ENCODE peak calls at places on chromosomes 5 and 9, in nine cellular contexts. One of them, this sample, is unnamed.

GRCh38 chr5:125113328-125113727 is 366.9 kb upstream of the ZNF608 start:
- DNase-seq in stomach: no peak
- DNase-seq in tibial nerve: no peak
- DNase-seq in IMR-90: no peak
- DNase-seq in testis: no peak
- DNase-seq in uterus: no peak
- DNase-seq in thyroid gland: no peak
- DNase-seq in body of pancreas: no peak
- DNase-seq in esophagus squamous epithelium: no peak
- DNase-seq in this sample: no peak

GRCh38 chr5:160747963-160748362 is 104.0 kb downstream of the ATP10B start:
- DNase-seq in stomach: no peak
- DNase-seq in tibial nerve: no peak
- DNase-seq in IMR-90: no peak
- DNase-seq in testis: no peak
- DNase-seq in uterus: no peak
- DNase-seq in thyroid gland: no peak
- DNase-seq in body of pancreas: no peak
- DNase-seq in esophagus squamous epithelium: no peak
- DNase-seq in this sample: no peak

GRCh38 chr9:131545786-131546335 is 538 bp downstream of the PRRT1B start:
- DNase-seq in stomach: no peak
- DNase-seq in tibial nerve: no peak
- DNase-seq in IMR-90: no peak
- DNase-seq in testis: no peak
- DNase-seq in uterus: no peak
- DNase-seq in thyroid gland: no peak
- DNase-seq in body of pancreas: no peak
- DNase-seq in esophagus squamous epithelium: no peak
- DNase-seq in this sample: no peak

GRCh38 chr9:19618816-19619215 is 170.0 kb downstream of the SLC24A2 start:
- DNase-seq in stomach: no peak
- DNase-seq in tibial nerve: no peak
- DNase-seq in IMR-90: no peak
- DNase-seq in testis: no peak
- DNase-seq in uterus: no peak
- DNase-seq in thyroid gland: no peak
- DNase-seq in body of pancreas: no peak
- DNase-seq in esophagus squamous epithelium: no peak
- DNase-seq in this sample: no peak

GRCh38 chr9:20447291-20447690 is 175.0 kb downstream of the MLLT3 start:
- DNase-seq in stomach: no peak
- DNase-seq in tibial nerve: no peak
- DNase-seq in IMR-90: no peak
- DNase-seq in testis: no peak
- DNase-seq in uterus: no peak
- DNase-seq in thyroid gland: no peak
- DNase-seq in body of pancreas: no peak
- DNase-seq in esophagus squamous epithelium: no peak
- DNase-seq in this sample: no peak

GRCh38 chr9:37174247-37174646 is 53.9 kb downstream of the ZCCHC7 start:
- DNase-seq in stomach: no peak
- DNase-seq in tibial nerve: no peak
- DNase-seq in IMR-90: peak; percentile 81
- DNase-seq in testis: no peak
- DNase-seq in uterus: no peak
- DNase-seq in thyroid gland: no peak
- DNase-seq in body of pancreas: no peak
- DNase-seq in esophagus squamous epithelium: no peak
- DNase-seq in this sample: no peak

GRCh38 chr9:114893221-114893620 is 37.2 kb downstream of the TNFSF8 start:
- DNase-seq in stomach: no peak
- DNase-seq in tibial nerve: no peak
- DNase-seq in IMR-90: no peak
- DNase-seq in testis: no peak
- DNase-seq in uterus: no peak
- DNase-seq in thyroid gland: no peak
- DNase-seq in body of pancreas: no peak
- DNase-seq in esophagus squamous epithelium: no peak
- DNase-seq in this sample: no peak

GRCh38 chr9:124045076-124045829 is 33.7 kb downstream of the LHX2 start:
- DNase-seq in stomach: peak; percentile 51
- DNase-seq in tibial nerve: no peak
- DNase-seq in IMR-90: peak; percentile 22
- DNase-seq in testis: peak; percentile 77
- DNase-seq in uterus: peak; percentile 47
- DNase-seq in thyroid gland: peak; percentile 35
- DNase-seq in body of pancreas: peak; percentile 41
- DNase-seq in esophagus squamous epithelium: no peak
- DNase-seq in this sample: peak; percentile 74

GRCh38 chr9:31629292-31629691 is 755.2 kb upstream of the ACO1 start:
- DNase-seq in stomach: no peak
- DNase-seq in tibial nerve: no peak
- DNase-seq in IMR-90: no peak
- DNase-seq in testis: no peak
- DNase-seq in uterus: no peak
- DNase-seq in thyroid gland: no peak
- DNase-seq in body of pancreas: no peak
- DNase-seq in esophagus squamous epithelium: no peak
- DNase-seq in this sample: no peak
- TF ChIP-seq POLR2A in stomach: no peak
- TF ChIP-seq POLR2A in tibial nerve: no peak
- TF ChIP-seq POLR2A in IMR-90: no peak
- TF ChIP-seq POLR2A in testis: no peak
- TF ChIP-seq POLR2A in uterus: no peak
- TF ChIP-seq POLR2A in thyroid gland: no peak
- TF ChIP-seq POLR2A in body of pancreas: no peak
- TF ChIP-seq POLR2A in esophagus squamous epithelium: no peak
- TF ChIP-seq POLR2A in this sample: no peak

GRCh38 chr5:95863383-95863757 is 40.8 kb upstream of the GLRX start:
- DNase-seq in stomach: no peak
- DNase-seq in tibial nerve: peak; percentile 75
- DNase-seq in IMR-90: peak; percentile 62
- DNase-seq in testis: peak; percentile 61
- DNase-seq in uterus: peak; percentile 56
- DNase-seq in thyroid gland: no peak
- DNase-seq in body of pancreas: peak; percentile 69
- DNase-seq in esophagus squamous epithelium: no peak
- DNase-seq in this sample: no peak
- TF ChIP-seq POLR2A in stomach: no peak
- TF ChIP-seq POLR2A in tibial nerve: no peak
- TF ChIP-seq POLR2A in IMR-90: no peak
- TF ChIP-seq POLR2A in testis: no peak
- TF ChIP-seq POLR2A in uterus: peak; percentile 17
- TF ChIP-seq POLR2A in thyroid gland: no peak
- TF ChIP-seq POLR2A in body of pancreas: no peak
- TF ChIP-seq POLR2A in esophagus squamous epithelium: no peak
- TF ChIP-seq POLR2A in this sample: no peak

GRCh38 chr5:180810210-180811011 is 7.8 kb upstream of the MGAT1 start:
- DNase-seq in stomach: peak; percentile 97
- DNase-seq in tibial nerve: peak; percentile 95
- DNase-seq in IMR-90: peak; percentile 90
- DNase-seq in testis: peak; percentile 98
- DNase-seq in uterus: peak; percentile 97
- DNase-seq in thyroid gland: peak; percentile 97
- DNase-seq in body of pancreas: peak; percentile 96
- DNase-seq in esophagus squamous epithelium: peak; percentile 84
- DNase-seq in this sample: peak; percentile 99
- TF ChIP-seq POLR2A in stomach: peak; percentile 13
- TF ChIP-seq POLR2A in tibial nerve: peak; percentile 85
- TF ChIP-seq POLR2A in IMR-90: peak; percentile 73
- TF ChIP-seq POLR2A in testis: peak; percentile 53
- TF ChIP-seq POLR2A in uterus: peak; percentile 82
- TF ChIP-seq POLR2A in thyroid gland: peak; percentile 19
- TF ChIP-seq POLR2A in body of pancreas: peak; percentile 74
- TF ChIP-seq POLR2A in esophagus squamous epithelium: peak; percentile 33
- TF ChIP-seq POLR2A in this sample: peak; percentile 33

GRCh38 chr5:112860929-112861637 is at the start of gene SRP19:
- DNase-seq in stomach: peak; percentile 96
- DNase-seq in tibial nerve: peak; percentile 93
- DNase-seq in IMR-90: peak; percentile 98
- DNase-seq in testis: peak; percentile 98
- DNase-seq in uterus: peak; percentile 95
- DNase-seq in thyroid gland: peak; percentile 96
- DNase-seq in body of pancreas: peak; percentile 97
- DNase-seq in esophagus squamous epithelium: peak; percentile 69
- DNase-seq in this sample: peak; percentile 97
- TF ChIP-seq POLR2A in stomach: peak; percentile 18
- TF ChIP-seq POLR2A in tibial nerve: peak; percentile 5
- TF ChIP-seq POLR2A in IMR-90: peak; percentile 85
- TF ChIP-seq POLR2A in testis: no peak
- TF ChIP-seq POLR2A in uterus: peak; percentile 20
- TF ChIP-seq POLR2A in thyroid gland: no peak
- TF ChIP-seq POLR2A in body of pancreas: peak; percentile 79
- TF ChIP-seq POLR2A in esophagus squamous epithelium: peak; percentile 56
- TF ChIP-seq POLR2A in this sample: no peak

DNA sequence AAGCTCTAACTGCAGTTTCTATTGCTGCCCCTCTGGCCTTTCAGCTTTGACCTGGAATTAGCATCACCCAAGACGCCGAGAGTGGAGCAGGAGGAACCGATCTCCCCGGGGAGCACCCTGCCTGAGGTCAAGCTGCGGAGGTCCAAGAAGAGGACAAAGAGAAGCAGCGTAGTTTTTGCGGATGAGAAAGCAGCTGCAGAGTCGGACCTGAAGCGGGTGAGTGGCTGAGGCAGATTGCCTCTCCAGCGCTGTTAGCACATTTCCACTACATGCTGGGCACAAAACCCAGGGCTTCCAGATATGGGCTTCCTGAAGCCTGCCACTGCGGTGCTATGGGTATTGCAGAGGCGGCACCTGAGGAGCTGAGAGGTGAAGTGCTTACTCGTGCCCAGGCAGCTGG is 26.8 kb upstream of the FOXI1 start:
- DNase-seq in stomach: no peak
- DNase-seq in tibial nerve: no peak
- DNase-seq in IMR-90: no peak
- DNase-seq in testis: no peak
- DNase-seq in uterus: no peak
- DNase-seq in thyroid gland: no peak
- DNase-seq in body of pancreas: no peak
- DNase-seq in esophagus squamous epithelium: no peak
- DNase-seq in this sample: no peak
- TF ChIP-seq POLR2A in stomach: no peak
- TF ChIP-seq POLR2A in tibial nerve: no peak
- TF ChIP-seq POLR2A in IMR-90: no peak
- TF ChIP-seq POLR2A in testis: no peak
- TF ChIP-seq POLR2A in uterus: no peak
- TF ChIP-seq POLR2A in thyroid gland: no peak
- TF ChIP-seq POLR2A in body of pancreas: no peak
- TF ChIP-seq POLR2A in esophagus squamous epithelium: no peak
- TF ChIP-seq POLR2A in this sample: no peak

DNA sequence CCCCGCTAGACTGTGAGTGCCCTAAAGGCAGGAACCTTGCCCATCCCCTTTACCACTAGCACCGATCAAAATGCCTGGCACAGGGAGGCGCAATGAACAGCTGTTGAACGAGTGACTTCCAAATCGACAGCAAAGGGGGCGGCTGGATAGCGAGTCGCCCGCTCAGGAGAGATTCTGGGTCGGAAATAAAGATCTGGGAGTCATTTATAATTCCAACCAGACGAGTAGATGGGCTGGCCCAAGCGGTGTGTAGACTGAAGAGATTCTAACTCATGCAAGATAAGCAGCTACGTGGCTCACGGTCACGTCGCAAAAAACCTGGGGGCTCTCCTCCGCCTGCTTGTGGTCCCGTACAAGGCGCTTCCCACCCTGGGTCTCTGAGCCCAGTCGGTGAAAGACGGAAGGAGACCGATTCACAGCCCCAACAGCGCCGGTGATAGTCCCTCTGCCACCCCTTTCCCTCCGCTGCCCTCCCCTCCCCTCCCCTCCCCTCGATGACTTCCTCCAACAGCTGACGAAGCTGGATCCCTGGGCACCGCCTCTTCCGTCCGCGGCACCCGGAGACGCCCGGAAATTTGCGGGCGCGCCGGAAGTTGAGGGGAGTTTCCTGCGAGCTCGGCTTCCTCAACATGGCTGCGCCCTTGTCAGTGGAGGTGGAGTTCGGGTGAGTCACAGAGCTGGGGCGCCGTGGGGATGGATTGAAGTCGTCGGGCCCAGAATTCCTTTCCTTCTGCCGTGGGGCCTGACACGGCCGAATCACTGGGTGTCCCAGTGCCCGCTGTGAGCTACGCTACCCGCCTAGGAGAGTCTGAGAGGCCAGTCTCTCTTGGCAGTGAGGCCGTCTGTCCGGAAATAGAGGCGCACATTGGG is at the start of gene URM1:
- DNase-seq in stomach: peak; percentile 96
- DNase-seq in tibial nerve: peak; percentile 87
- DNase-seq in IMR-90: peak; percentile 95
- DNase-seq in testis: peak; percentile 97
- DNase-seq in uterus: peak; percentile 93
- DNase-seq in thyroid gland: peak; percentile 94
- DNase-seq in body of pancreas: peak; percentile 95
- DNase-seq in esophagus squamous epithelium: peak; percentile 73
- DNase-seq in this sample: peak; percentile 99
- TF ChIP-seq POLR2A in stomach: peak; percentile 89
- TF ChIP-seq POLR2A in tibial nerve: peak; percentile 84
- TF ChIP-seq POLR2A in IMR-90: peak; percentile 89
- TF ChIP-seq POLR2A in testis: peak; percentile 85
- TF ChIP-seq POLR2A in uterus: peak; percentile 84
- TF ChIP-seq POLR2A in thyroid gland: peak; percentile 72
- TF ChIP-seq POLR2A in body of pancreas: peak; percentile 96
- TF ChIP-seq POLR2A in esophagus squamous epithelium: peak; percentile 76
- TF ChIP-seq POLR2A in this sample: peak; percentile 21

DNA sequence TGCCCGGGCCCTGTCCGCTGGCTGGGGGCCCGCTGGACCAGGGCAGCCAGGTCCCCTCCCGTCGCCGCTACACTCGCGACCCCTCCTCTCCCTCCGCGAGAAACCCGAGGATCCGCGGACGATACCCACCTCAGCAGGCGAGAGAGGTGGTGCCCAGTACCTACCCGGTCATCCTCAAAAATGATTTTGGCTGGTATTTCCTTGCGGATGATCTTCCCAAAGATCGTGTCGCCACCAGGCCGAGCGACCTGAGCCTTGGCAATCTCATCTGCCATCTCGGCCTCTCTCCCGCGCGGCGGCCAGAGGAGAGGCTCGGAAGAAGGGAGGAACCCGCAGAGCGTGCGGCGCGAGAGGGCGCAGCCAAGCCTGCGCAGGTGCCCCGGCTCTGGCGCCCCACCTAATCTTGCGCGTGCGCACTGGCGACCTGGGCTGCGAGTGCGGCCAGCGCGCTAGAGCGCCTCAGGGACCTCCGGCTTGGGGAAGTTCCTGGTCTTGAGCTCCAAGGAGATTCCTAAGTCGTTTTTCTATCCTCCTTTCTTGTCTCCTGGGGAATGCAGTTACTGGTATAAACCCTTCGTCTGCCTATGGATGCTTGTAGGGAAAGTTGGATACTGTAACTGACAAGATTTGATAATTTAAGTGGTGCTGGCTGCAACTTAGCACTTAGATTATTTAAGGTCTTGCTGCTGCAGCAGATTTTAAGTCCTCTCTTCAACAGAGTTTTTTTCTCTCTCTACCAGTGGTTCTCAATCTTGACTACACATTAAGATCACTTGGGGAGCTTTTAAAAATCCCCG is at the start of gene HINT1:
- DNase-seq in stomach: peak; percentile 96
- DNase-seq in tibial nerve: peak; percentile 82
- DNase-seq in IMR-90: peak; percentile 84
- DNase-seq in testis: peak; percentile 92
- DNase-seq in uterus: peak; percentile 88
- DNase-seq in thyroid gland: peak; percentile 94
- DNase-seq in body of pancreas: peak; percentile 92
- DNase-seq in esophagus squamous epithelium: peak; percentile 62
- DNase-seq in this sample: peak; percentile 98
- TF ChIP-seq POLR2A in stomach: peak; percentile 8
- TF ChIP-seq POLR2A in tibial nerve: peak; percentile 75
- TF ChIP-seq POLR2A in IMR-90: peak; percentile 66
- TF ChIP-seq POLR2A in testis: peak; percentile 31
- TF ChIP-seq POLR2A in uterus: peak; percentile 51
- TF ChIP-seq POLR2A in thyroid gland: peak; percentile 65
- TF ChIP-seq POLR2A in body of pancreas: peak; percentile 82
- TF ChIP-seq POLR2A in esophagus squamous epithelium: peak; percentile 73
- TF ChIP-seq POLR2A in this sample: no peak

This sample was measured in spleen.